ENCODE peak calls at places on chromosomes 2 and 18, in seven cellular contexts. Y is IMR-90, H is neuronal stem cell, S is trophoblast cell, W is H9, A is H1, U is mesenchymal stem cell. I is an unnamed sample.

GRCh38 chr18:22605736-22606135 is 188.0 kb upstream of the CTAGE1 start:
- DNase-seq in Y (no peak), H (no peak), S (peak; percentile 95), W (no peak), A (no peak), U (no peak), I (no peak)

GRCh38 chr2:200677721-200678532 is 92.1 kb downstream of the AOX1 start:
- DNase-seq in Y (peak; percentile 67), H (no peak), S (no peak), W (no peak), A (no peak), U (no peak), I (no peak)

GRCh38 chr2:39696838-39697237 is 31.1 kb downstream of the TMEM178A start:
- DNase-seq in Y (peak; percentile 87), H (no peak), S (no peak), W (no peak), A (no peak), U (peak; percentile 76), I (no peak)

GRCh38 chr2:97754690-97755346 is 41.4 kb downstream of the ZAP70 start:
- DNase-seq in Y (no peak), H (no peak), S (no peak), W (no peak), A (no peak), U (no peak), I (no peak)

GRCh38 chr18:54254265-54254758 is 15.0 kb upstream of the POLI start:
- DNase-seq in Y (peak; percentile 20), H (no peak), S (peak; percentile 97), W (no peak), A (no peak), U (peak; percentile 26), I (no peak)

GRCh38 chr2:199457147-199458016 is at the start of gene SATB2:
- DNase-seq in Y (peak; percentile 78), H (peak; percentile 31), S (peak; percentile 62), W (peak; percentile 72), A (no peak), U (peak; percentile 71), I (peak; percentile 81)

GRCh38 chr18:11040823-11041712 is 108.3 kb downstream of the PIEZO2 start:
- DNase-seq in Y (peak; percentile 69), H (peak; percentile 54), S (peak; percentile 70), W (peak; percentile 51), A (no peak), U (peak; percentile 76), I (peak; percentile 66)

GRCh38 chr2:165793161-165793778 is 777 bp downstream of the GALNT3 start:
- DNase-seq in Y (no peak), H (peak; percentile 8), S (peak; percentile 86), W (peak; percentile 37), A (no peak), U (peak; percentile 52), I (peak; percentile 56)

DNA sequence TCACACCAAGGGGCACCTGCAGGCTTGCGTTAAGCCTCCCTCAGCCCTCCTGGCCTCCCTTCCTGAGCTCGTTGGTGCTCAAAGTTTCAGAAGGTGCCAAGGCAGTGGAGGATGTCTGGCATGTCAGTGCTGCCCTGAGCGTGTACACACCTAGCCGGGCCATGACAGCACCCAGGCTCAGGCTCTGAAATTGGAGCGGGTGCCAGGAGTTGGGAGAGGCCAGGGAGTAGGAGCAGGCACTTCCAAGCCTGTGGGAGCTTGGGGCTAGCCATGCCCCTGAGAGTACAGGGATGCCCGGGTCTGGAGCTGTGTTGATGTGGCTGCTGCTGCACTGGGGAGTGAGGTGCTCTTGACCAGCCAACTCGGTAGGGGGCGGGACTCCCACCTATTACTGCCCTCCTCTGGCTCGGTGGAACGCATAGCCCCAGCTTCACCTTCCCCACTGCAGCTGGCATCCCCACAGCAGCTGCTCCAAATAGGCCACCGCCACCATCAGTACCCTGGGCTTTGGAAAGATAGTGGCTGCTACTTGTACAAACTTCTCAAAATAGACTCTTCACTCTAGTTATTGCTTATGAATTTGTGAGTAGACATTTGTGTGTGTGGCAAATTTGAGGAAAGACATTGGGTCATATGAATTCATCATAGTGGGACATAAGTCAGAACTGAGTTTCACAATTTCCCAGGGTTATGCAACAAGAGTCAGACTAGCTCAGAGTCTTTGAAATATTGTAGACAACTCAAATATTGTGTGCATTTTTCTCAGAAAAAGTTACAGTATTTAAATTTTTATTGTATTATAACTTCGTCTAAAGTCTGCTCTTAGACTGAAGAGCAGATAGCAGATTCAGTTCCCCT is 6.8 kb upstream of the PCARE start:
- DNase-seq in Y (no peak), H (no peak), S (peak; percentile 81), W (no peak), A (no peak), U (peak; percentile 22), I (no peak)
- H2BK120ac ChIP-seq in Y (no peak overlapping the region), H (peak overlapping the region; percentile 77), S (no peak overlapping the region), W (no peak overlapping the region), A (no peak overlapping the region), U (no peak overlapping the region), I (no peak overlapping the region)

GRCh38 chr2:210009106-210009505 is 6.7 kb downstream of the RPE start:
- DNase-seq in Y (no peak), H (no peak), S (no peak), W (no peak), A (no peak), U (no peak), I (no peak)
- H2BK120ac ChIP-seq in Y (no peak overlapping the region), H (no peak overlapping the region), S (no peak overlapping the region), W (no peak overlapping the region), A (no peak overlapping the region), U (no peak overlapping the region), I (no peak overlapping the region)

GRCh38 chr2:235864746-235865535 is 303.2 kb downstream of the GBX2 start:
- DNase-seq in Y (peak; percentile 13), H (no peak), S (no peak), W (no peak), A (no peak), U (no peak), I (no peak)
- H2BK120ac ChIP-seq in Y (no peak overlapping the region), H (no peak overlapping the region), S (no peak overlapping the region), W (no peak overlapping the region), A (no peak overlapping the region), U (no peak overlapping the region), I (no peak overlapping the region)

GRCh38 chr2:189018636-189019035 is 44.5 kb downstream of the COL3A1 start:
- DNase-seq in Y (peak; percentile 60), H (no peak), S (no peak), W (no peak), A (no peak), U (no peak), I (no peak)
- H2BK120ac ChIP-seq in Y (peak overlapping the region; percentile 61), H (no peak overlapping the region), S (no peak overlapping the region), W (no peak overlapping the region), A (no peak overlapping the region), U (no peak overlapping the region), I (no peak overlapping the region)

I was measured in mesendoderm.